ENCODE peak calls at places on chromosome 10, in four cellular contexts. G, J, B and U are unnamed samples.

GRCh38 chr10:132748135-132748534 is 37.8 kb downstream of the NKX6-2 start:
- DNase-seq in G (no peak), J (no peak), B (no peak), U (no peak)

GRCh38 chr10:99123851-99124250 is 111.8 kb downstream of the HPSE2 start:
- DNase-seq in G (peak; percentile 7), J (no peak), B (no peak), U (no peak)

GRCh38 chr10:100882681-100883321 is 30.0 kb upstream of the SLF2 start:
- DNase-seq in G (no peak), J (no peak), B (no peak), U (no peak)

GRCh38 chr10:71265201-71265575 is 52.8 kb downstream of the UNC5B start:
- DNase-seq in G (no peak), J (no peak), B (no peak), U (no peak)

GRCh38 chr10:66555061-66555460 is 370.8 kb upstream of the LRRTM3 start:
- DNase-seq in G (no peak), J (no peak), B (no peak), U (no peak)

GRCh38 chr10:88974012-88974411 is 16.6 kb upstream of the FAS start:
- DNase-seq in G (no peak), J (no peak), B (no peak), U (no peak)

GRCh38 chr10:29763396-29763795 is 128.6 kb upstream of the SVIL start:
- DNase-seq in G (no peak), J (no peak), B (no peak), U (no peak)

GRCh38 chr10:13939391-13939790 is 352.6 kb downstream of the PRPF18 start:
- DNase-seq in G (no peak), J (no peak), B (no peak), U (no peak)

GRCh38 chr10:85032981-85033380 is 704.6 kb downstream of the CCSER2 start:
- DNase-seq in G (no peak), J (no peak), B (no peak), U (no peak)

GRCh38 chr10:43205681-43206390 is 61.0 kb downstream of the RASGEF1A start:
- DNase-seq in G (no peak), J (no peak), B (no peak), U (peak; percentile 9)

GRCh38 chr10:27192284-27192683 is 37.1 kb downstream of the MASTL start:
- DNase-seq in G (no peak), J (no peak), B (no peak), U (no peak)

GRCh38 chr10:64396105-64396504 is 874.9 kb downstream of the REEP3 start:
- DNase-seq in G (no peak), J (no peak), B (no peak), U (no peak)

GRCh38 chr10:124541076-124541903 is 79.7 kb downstream of the LHPP start:
- DNase-seq in G (peak; percentile 11), J (no peak), B (no peak), U (no peak)

GRCh38 chr10:4867520-4868356 is 41.7 kb downstream of the AKR1E2 start:
- DNase-seq in G (peak; percentile 96), J (no peak), B (no peak), U (no peak)

GRCh38 chr10:60414877-60415585 is 25.4 kb upstream of the ANK3 start:
- DNase-seq in G (no peak), J (no peak), B (no peak), U (no peak)

GRCh38 chr10:34580643-34581042 is 234.5 kb downstream of the PARD3 start:
- DNase-seq in G (no peak), J (no peak), B (no peak), U (no peak)

GRCh38 chr10:22427890-22428571 is 82.7 kb downstream of the SPAG6 start:
- DNase-seq in G (peak; percentile 21), J (no peak), B (no peak), U (no peak)

GRCh38 chr10:43965033-43965917 is 316.6 kb upstream of the ZNF32 start:
- DNase-seq in G (no peak), J (no peak), B (peak; percentile 74), U (no peak)

GRCh38 chr10:3720228-3721019 is 64.6 kb downstream of the KLF6 start:
- DNase-seq in G (no peak), J (peak; percentile 90), B (no peak), U (no peak)

GRCh38 chr10:129168660-129169059 is 298.4 kb upstream of the MGMT start:
- DNase-seq in G (no peak), J (no peak), B (no peak), U (no peak)

GRCh38 chr10:22556774-22557173 is 157.6 kb downstream of the PIP4K2A start:
- DNase-seq in G (no peak), J (no peak), B (no peak), U (no peak)

GRCh38 chr10:110609592-110609991 is 34.5 kb upstream of the RBM20 start:
- DNase-seq in G (no peak), J (no peak), B (no peak), U (no peak)

GRCh38 chr10:24333736-24334135 is 124.8 kb downstream of the KIAA1217 start:
- DNase-seq in G (no peak), J (no peak), B (no peak), U (no peak)

GRCh38 chr10:77281719-77282118 is 355.9 kb downstream of the KCNMA1 start:
- DNase-seq in G (no peak), J (no peak), B (no peak), U (no peak)

GRCh38 chr10:102268333-102268999 is 23.1 kb downstream of the GBF1 start:
- DNase-seq in G (no peak), J (no peak), B (no peak), U (no peak)

GRCh38 chr10:103582331-103583123 is 89.0 kb downstream of the NEURL1 start:
- DNase-seq in G (peak; percentile 57), J (no peak), B (no peak), U (no peak)

GRCh38 chr10:129963831-129964501 is at the start of gene EBF3:
- DNase-seq in G (peak; percentile 1), J (no peak), B (no peak), U (no peak)

GRCh38 chr10:13945760-13946460 is 359.1 kb downstream of the PRPF18 start:
- DNase-seq in G (no peak), J (no peak), B (no peak), U (no peak)

GRCh38 chr10:35495521-35496238 is 109.5 kb upstream of the GJD4 start:
- DNase-seq in G (no peak), J (no peak), B (no peak), U (no peak)

GRCh38 chr10:49076741-49077521 is 38.4 kb downstream of the VSTM4 start:
- DNase-seq in G (no peak), J (no peak), B (peak; percentile 44), U (no peak)

GRCh38 chr10:115829501-115830215 is 443.3 kb downstream of the GFRA1 start:
- DNase-seq in G (no peak), J (no peak), B (no peak), U (no peak)

GRCh38 chr10:126350216-126350992 is 37.9 kb downstream of the ADAM12 start:
- DNase-seq in G (no peak), J (no peak), B (no peak), U (no peak)

GRCh38 chr10:562142-562541 is 127.3 kb downstream of the DIP2C start:
- DNase-seq in G (no peak), J (no peak), B (no peak), U (no peak)

GRCh38 chr10:8453587-8453986 is 399.1 kb downstream of the GATA3 start:
- DNase-seq in G (no peak), J (no peak), B (no peak), U (no peak)

GRCh38 chr10:88200637-88201036 is 337.2 kb downstream of the PTEN start:
- DNase-seq in G (no peak), J (no peak), B (no peak), U (no peak)

GRCh38 chr10:45160266-45160665 is 155.1 kb downstream of the OR13A1 start:
- DNase-seq in G (no peak), J (no peak), B (no peak), U (no peak)

DNA sequence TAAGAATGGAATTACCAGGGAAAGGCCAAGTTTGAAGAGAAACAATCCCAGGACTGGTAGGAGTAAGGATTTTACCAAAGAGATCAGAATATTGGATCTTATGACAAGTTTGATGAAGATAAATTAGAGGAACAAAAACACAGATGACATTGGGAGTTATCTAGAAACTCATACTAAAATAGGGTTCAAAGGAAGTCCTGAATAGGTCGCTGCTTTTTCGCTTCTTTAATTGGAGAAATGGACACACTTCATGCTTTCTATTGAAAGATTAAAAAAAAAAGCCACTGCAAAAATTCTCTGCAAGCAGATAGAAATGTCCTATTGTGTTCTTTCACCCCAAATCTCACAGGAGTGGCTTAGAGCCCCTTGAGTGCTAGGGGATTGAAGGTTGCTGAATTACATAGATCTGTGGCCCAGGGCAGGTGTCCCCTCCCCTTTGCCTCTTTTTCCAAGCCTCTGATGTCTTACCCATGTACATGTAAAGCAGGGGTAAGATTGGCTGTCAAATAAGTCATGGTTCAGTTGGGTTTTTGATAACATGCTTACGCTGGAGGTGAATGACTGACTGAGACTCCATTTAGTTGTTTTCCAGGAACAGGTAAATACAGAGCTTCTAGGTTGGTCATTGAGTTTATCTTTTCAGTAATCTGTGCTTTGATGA is 152.0 kb downstream of the OR13A1 start:
- DNase-seq in G (no peak), J (no peak), B (no peak), U (no peak)
- TF ChIP-seq SPI1 in G (no peak), J (no peak), B (no peak), U (no peak)

GRCh38 chr10:11337516-11337915 is 273.9 kb downstream of the USP6NL start:
- DNase-seq in G (no peak), J (no peak), B (no peak), U (peak; percentile 27)

GRCh38 chr10:11338160-11338844 is 273.1 kb downstream of the USP6NL start:
- DNase-seq in G (no peak), J (no peak), B (no peak), U (no peak)

GRCh38 chr10:11339013-11339412 is 272.4 kb downstream of the USP6NL start:
- DNase-seq in G (no peak), J (no peak), B (no peak), U (no peak)

GRCh38 chr10:11341253-11341652 is 270.2 kb downstream of the USP6NL start:
- DNase-seq in G (no peak), J (no peak), B (no peak), U (no peak)

GRCh38 chr10:11339660-11340059 is 271.8 kb downstream of the USP6NL start:
- DNase-seq in G (no peak), J (no peak), B (no peak), U (no peak)
- TF ChIP-seq SPI1 in G (no peak), J (no peak), B (no peak), U (no peak)

DNA sequence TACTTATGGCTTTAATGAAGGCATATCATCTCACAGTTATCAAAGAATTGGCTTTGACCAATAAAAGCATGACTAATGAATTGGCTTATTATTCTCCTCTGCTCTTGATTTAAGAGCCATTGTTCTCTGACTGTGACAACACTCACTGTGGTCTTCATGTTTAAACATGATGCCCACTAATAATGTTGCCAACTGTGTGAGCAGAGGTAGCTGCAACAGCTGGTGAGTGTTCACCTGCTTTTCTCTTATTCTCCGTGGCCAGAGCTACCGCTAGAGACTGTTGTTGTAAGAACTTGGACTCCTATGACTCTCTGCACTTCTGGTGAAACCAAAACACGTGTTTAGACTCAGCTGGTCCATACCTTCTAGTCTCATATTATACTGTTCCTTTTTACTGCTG is 335.9 kb downstream of the XPNPEP1 start:
- DNase-seq in G (no peak), J (no peak), B (no peak), U (no peak)
- TF ChIP-seq SPI1 in G (no peak), J (no peak), B (no peak), U (no peak)

DNA sequence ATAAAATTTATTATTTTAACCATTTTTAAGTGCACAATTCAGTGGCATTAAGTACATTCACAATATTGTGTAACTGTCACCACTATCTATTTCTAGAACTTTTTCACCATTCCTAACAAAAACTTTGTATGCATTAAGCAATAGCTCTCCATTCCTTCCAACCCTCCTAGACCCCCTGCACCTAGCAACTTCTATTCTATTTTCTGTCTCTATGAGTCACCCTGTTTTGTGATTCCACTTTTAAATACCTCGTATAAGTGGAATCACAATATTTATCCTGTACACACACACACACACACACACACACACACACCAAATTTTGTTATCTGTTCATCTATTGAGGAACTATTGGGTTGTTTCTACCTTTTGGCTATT is 89.2 kb downstream of the ARID5B start:
- DNase-seq in G (no peak), J (no peak), B (no peak), U (no peak)
- TF ChIP-seq SPI1 in G (no peak), J (no peak), B (no peak), U (no peak)